ENCODE peak calls at places on chromosomes 6 and 20, in eight cellular contexts. One of them, this sample, is unnamed.

GRCh38 chr6:47277702-47278101 is 32.0 kb downstream of the TNFRSF21 start:
- DNase-seq in naive B cell: no peak
- DNase-seq in HS-27A: no peak
- DNase-seq in T follicular helper cell: no peak
- DNase-seq in neuronal stem cell: no peak
- DNase-seq in stimulated activated CD4-positive, alpha-beta T cell treated with anti-CD3 and anti-CD28 coated beads, Interleukin-2, amount 100 ng/mL, for 48 hours: no peak
- DNase-seq in osteoblast: no peak
- DNase-seq in activated CD4-positive, alpha-beta T cell treated with anti-CD3 and anti-CD28 coated beads for 24 hours: no peak
- DNase-seq in this sample: no peak

GRCh38 chr20:44714701-44715494 is at the start of gene CCN5:
- DNase-seq in naive B cell: no peak
- DNase-seq in osteoblast: peak
- DNase-seq in HS-27A: peak
- DNase-seq in T follicular helper cell: no peak
- DNase-seq in neuronal stem cell: no peak
- DNase-seq in stimulated activated CD4-positive, alpha-beta T cell treated with anti-CD3 and anti-CD28 coated beads, Interleukin-2, amount 100 ng/mL, for 48 hours: no peak
- DNase-seq in activated CD4-positive, alpha-beta T cell treated with anti-CD3 and anti-CD28 coated beads for 24 hours: no peak
- DNase-seq in this sample: no peak

GRCh38 chr6:39210437-39210836 is 18.8 kb downstream of the KCNK5 start:
- DNase-seq in stimulated activated CD4-positive, alpha-beta T cell treated with anti-CD3 and anti-CD28 coated beads, Interleukin-2, amount 100 ng/mL, for 48 hours: no peak
- DNase-seq in activated CD4-positive, alpha-beta T cell treated with anti-CD3 and anti-CD28 coated beads for 24 hours: no peak
- DNase-seq in naive B cell: no peak
- DNase-seq in HS-27A: no peak
- DNase-seq in osteoblast: no peak
- DNase-seq in neuronal stem cell: no peak
- DNase-seq in T follicular helper cell: no peak
- DNase-seq in this sample: no peak

GRCh38 chr6:3308106-3308505 is 49.4 kb downstream of the PSMG4 start:
- DNase-seq in neuronal stem cell: no peak
- DNase-seq in T follicular helper cell: no peak
- DNase-seq in HS-27A: no peak
- DNase-seq in stimulated activated CD4-positive, alpha-beta T cell treated with anti-CD3 and anti-CD28 coated beads, Interleukin-2, amount 100 ng/mL, for 48 hours: no peak
- DNase-seq in activated CD4-positive, alpha-beta T cell treated with anti-CD3 and anti-CD28 coated beads for 24 hours: no peak
- DNase-seq in naive B cell: no peak
- DNase-seq in osteoblast: peak
- DNase-seq in this sample: no peak

GRCh38 chr20:15220778-15221565 is 883.6 kb upstream of the FLRT3 start:
- DNase-seq in neuronal stem cell: no peak
- DNase-seq in stimulated activated CD4-positive, alpha-beta T cell treated with anti-CD3 and anti-CD28 coated beads, Interleukin-2, amount 100 ng/mL, for 48 hours: no peak
- DNase-seq in osteoblast: no peak
- DNase-seq in HS-27A: no peak
- DNase-seq in naive B cell: no peak
- DNase-seq in T follicular helper cell: no peak
- DNase-seq in activated CD4-positive, alpha-beta T cell treated with anti-CD3 and anti-CD28 coated beads for 24 hours: no peak
- DNase-seq in this sample: no peak

GRCh38 chr20:31740208-31740607 is 1.1 kb downstream of the TPX2 start:
- DNase-seq in naive B cell: no peak
- DNase-seq in osteoblast: no peak
- DNase-seq in HS-27A: no peak
- DNase-seq in activated CD4-positive, alpha-beta T cell treated with anti-CD3 and anti-CD28 coated beads for 24 hours: no peak
- DNase-seq in neuronal stem cell: no peak
- DNase-seq in T follicular helper cell: no peak
- DNase-seq in stimulated activated CD4-positive, alpha-beta T cell treated with anti-CD3 and anti-CD28 coated beads, Interleukin-2, amount 100 ng/mL, for 48 hours: no peak
- DNase-seq in this sample: peak

GRCh38 chr6:42898891-42899361 is 16.9 kb upstream of the PTCRA start:
- DNase-seq in neuronal stem cell: peak
- DNase-seq in HS-27A: no peak
- DNase-seq in T follicular helper cell: peak
- DNase-seq in activated CD4-positive, alpha-beta T cell treated with anti-CD3 and anti-CD28 coated beads for 24 hours: peak
- DNase-seq in stimulated activated CD4-positive, alpha-beta T cell treated with anti-CD3 and anti-CD28 coated beads, Interleukin-2, amount 100 ng/mL, for 48 hours: peak
- DNase-seq in naive B cell: peak
- DNase-seq in osteoblast: no peak
- DNase-seq in this sample: peak

GRCh38 chr6:36436466-36436865 is 6.2 kb downstream of the PXT1 start:
- DNase-seq in stimulated activated CD4-positive, alpha-beta T cell treated with anti-CD3 and anti-CD28 coated beads, Interleukin-2, amount 100 ng/mL, for 48 hours: no peak
- DNase-seq in T follicular helper cell: no peak
- DNase-seq in neuronal stem cell: no peak
- DNase-seq in activated CD4-positive, alpha-beta T cell treated with anti-CD3 and anti-CD28 coated beads for 24 hours: no peak
- DNase-seq in HS-27A: peak
- DNase-seq in osteoblast: peak
- DNase-seq in naive B cell: no peak
- DNase-seq in this sample: no peak

GRCh38 chr6:34992353-34992752 is 103.3 kb downstream of the ANKS1A start:
- DNase-seq in naive B cell: no peak
- DNase-seq in T follicular helper cell: no peak
- DNase-seq in activated CD4-positive, alpha-beta T cell treated with anti-CD3 and anti-CD28 coated beads for 24 hours: no peak
- DNase-seq in neuronal stem cell: no peak
- DNase-seq in HS-27A: no peak
- DNase-seq in osteoblast: no peak
- DNase-seq in stimulated activated CD4-positive, alpha-beta T cell treated with anti-CD3 and anti-CD28 coated beads, Interleukin-2, amount 100 ng/mL, for 48 hours: no peak
- DNase-seq in this sample: no peak

GRCh38 chr6:149093643-149094042 is 223.9 kb upstream of the TAB2 start:
- DNase-seq in activated CD4-positive, alpha-beta T cell treated with anti-CD3 and anti-CD28 coated beads for 24 hours: no peak
- DNase-seq in osteoblast: peak
- DNase-seq in naive B cell: no peak
- DNase-seq in HS-27A: no peak
- DNase-seq in T follicular helper cell: no peak
- DNase-seq in stimulated activated CD4-positive, alpha-beta T cell treated with anti-CD3 and anti-CD28 coated beads, Interleukin-2, amount 100 ng/mL, for 48 hours: no peak
- DNase-seq in neuronal stem cell: no peak
- DNase-seq in this sample: no peak

GRCh38 chr6:27553123-27553904 is 80.4 kb upstream of the ZNF184 start:
- DNase-seq in stimulated activated CD4-positive, alpha-beta T cell treated with anti-CD3 and anti-CD28 coated beads, Interleukin-2, amount 100 ng/mL, for 48 hours: peak
- DNase-seq in T follicular helper cell: no peak
- DNase-seq in HS-27A: peak
- DNase-seq in naive B cell: no peak
- DNase-seq in activated CD4-positive, alpha-beta T cell treated with anti-CD3 and anti-CD28 coated beads for 24 hours: no peak
- DNase-seq in neuronal stem cell: no peak
- DNase-seq in osteoblast: peak
- DNase-seq in this sample: peak

GRCh38 chr20:573414-574296 is 30.1 kb upstream of the CSNK2A1 start:
- DNase-seq in activated CD4-positive, alpha-beta T cell treated with anti-CD3 and anti-CD28 coated beads for 24 hours: no peak
- DNase-seq in osteoblast: no peak
- DNase-seq in T follicular helper cell: no peak
- DNase-seq in stimulated activated CD4-positive, alpha-beta T cell treated with anti-CD3 and anti-CD28 coated beads, Interleukin-2, amount 100 ng/mL, for 48 hours: no peak
- DNase-seq in naive B cell: no peak
- DNase-seq in HS-27A: no peak
- DNase-seq in neuronal stem cell: no peak
- DNase-seq in this sample: no peak

GRCh38 chr20:19777311-19777710 is 19.3 kb downstream of the RIN2 start:
- DNase-seq in HS-27A: no peak
- DNase-seq in stimulated activated CD4-positive, alpha-beta T cell treated with anti-CD3 and anti-CD28 coated beads, Interleukin-2, amount 100 ng/mL, for 48 hours: no peak
- DNase-seq in naive B cell: no peak
- DNase-seq in T follicular helper cell: no peak
- DNase-seq in osteoblast: no peak
- DNase-seq in neuronal stem cell: no peak
- DNase-seq in activated CD4-positive, alpha-beta T cell treated with anti-CD3 and anti-CD28 coated beads for 24 hours: no peak
- DNase-seq in this sample: no peak

GRCh38 chr6:144161970-144162369 is 11.7 kb downstream of the STX11 start:
- DNase-seq in HS-27A: no peak
- DNase-seq in T follicular helper cell: no peak
- DNase-seq in naive B cell: no peak
- DNase-seq in activated CD4-positive, alpha-beta T cell treated with anti-CD3 and anti-CD28 coated beads for 24 hours: no peak
- DNase-seq in neuronal stem cell: no peak
- DNase-seq in stimulated activated CD4-positive, alpha-beta T cell treated with anti-CD3 and anti-CD28 coated beads, Interleukin-2, amount 100 ng/mL, for 48 hours: no peak
- DNase-seq in osteoblast: no peak
- DNase-seq in this sample: no peak

GRCh38 chr6:73858376-73858775 is 162.4 kb downstream of the CD109 start:
- DNase-seq in HS-27A: no peak
- DNase-seq in osteoblast: no peak
- DNase-seq in stimulated activated CD4-positive, alpha-beta T cell treated with anti-CD3 and anti-CD28 coated beads, Interleukin-2, amount 100 ng/mL, for 48 hours: no peak
- DNase-seq in activated CD4-positive, alpha-beta T cell treated with anti-CD3 and anti-CD28 coated beads for 24 hours: no peak
- DNase-seq in T follicular helper cell: no peak
- DNase-seq in neuronal stem cell: no peak
- DNase-seq in naive B cell: no peak
- DNase-seq in this sample: no peak

GRCh38 chr20:23244916-23245552 is 105.6 kb upstream of the NXT1 start:
- DNase-seq in neuronal stem cell: no peak
- DNase-seq in stimulated activated CD4-positive, alpha-beta T cell treated with anti-CD3 and anti-CD28 coated beads, Interleukin-2, amount 100 ng/mL, for 48 hours: no peak
- DNase-seq in HS-27A: no peak
- DNase-seq in osteoblast: no peak
- DNase-seq in activated CD4-positive, alpha-beta T cell treated with anti-CD3 and anti-CD28 coated beads for 24 hours: no peak
- DNase-seq in T follicular helper cell: no peak
- DNase-seq in naive B cell: no peak
- DNase-seq in this sample: no peak

GRCh38 chr6:116406678-116407345 is 36.1 kb downstream of the DSE start:
- DNase-seq in stimulated activated CD4-positive, alpha-beta T cell treated with anti-CD3 and anti-CD28 coated beads, Interleukin-2, amount 100 ng/mL, for 48 hours: no peak
- DNase-seq in activated CD4-positive, alpha-beta T cell treated with anti-CD3 and anti-CD28 coated beads for 24 hours: no peak
- DNase-seq in naive B cell: no peak
- DNase-seq in T follicular helper cell: no peak
- DNase-seq in osteoblast: peak
- DNase-seq in HS-27A: no peak
- DNase-seq in neuronal stem cell: no peak
- DNase-seq in this sample: no peak

This sample was measured in activated naive CD8-positive, alpha-beta T cell treated with anti-CD3 and anti-CD28 coated beads, Interleukin-2, amount 50 U/mL, for 24 hours.